ENCODE peak calls at places on chromosomes 12 and 14, in six cellular contexts. One of them, this sample, is unnamed.

GRCh38 chr12:124827588-124828184 is 36.0 kb downstream of the SCARB1 start:
- DNase-seq in BE2C: no peak
- DNase-seq in cardiac fibroblast: no peak
- DNase-seq in choroid plexus epithelial cell: no peak
- DNase-seq in stomach: no peak
- DNase-seq in sigmoid colon: no peak
- DNase-seq in this sample: no peak

GRCh38 chr14:35403085-35403396 is 1.5 kb downstream of the NFKBIA start:
- DNase-seq in BE2C: no peak
- DNase-seq in sigmoid colon: peak
- DNase-seq in choroid plexus epithelial cell: peak
- DNase-seq in cardiac fibroblast: peak
- DNase-seq in stomach: no peak
- DNase-seq in this sample: no peak

GRCh38 chr12:57296291-57296690 is 45.3 kb upstream of the STAC3 start:
- DNase-seq in sigmoid colon: no peak
- DNase-seq in cardiac fibroblast: no peak
- DNase-seq in choroid plexus epithelial cell: no peak
- DNase-seq in BE2C: no peak
- DNase-seq in stomach: no peak
- DNase-seq in this sample: no peak

GRCh38 chr12:109115758-109116610 is at the start of gene ACACB:
- DNase-seq in stomach: peak
- DNase-seq in cardiac fibroblast: no peak
- DNase-seq in choroid plexus epithelial cell: peak
- DNase-seq in sigmoid colon: peak
- DNase-seq in BE2C: peak
- DNase-seq in this sample: no peak

GRCh38 chr12:8562310-8562709 is 21.6 kb upstream of the CLEC4E start:
- DNase-seq in stomach: no peak
- DNase-seq in BE2C: peak
- DNase-seq in choroid plexus epithelial cell: no peak
- DNase-seq in sigmoid colon: no peak
- DNase-seq in cardiac fibroblast: no peak
- DNase-seq in this sample: no peak

GRCh38 chr12:105775351-105775750 is 363.4 kb downstream of the NUAK1 start:
- DNase-seq in stomach: no peak
- DNase-seq in sigmoid colon: no peak
- DNase-seq in cardiac fibroblast: peak
- DNase-seq in BE2C: no peak
- DNase-seq in choroid plexus epithelial cell: peak
- DNase-seq in this sample: no peak

GRCh38 chr12:67991158-67991557 is 1.9 kb downstream of the IFNG-AS1 start:
- DNase-seq in cardiac fibroblast: no peak
- DNase-seq in choroid plexus epithelial cell: no peak
- DNase-seq in sigmoid colon: no peak
- DNase-seq in stomach: no peak
- DNase-seq in BE2C: no peak
- DNase-seq in this sample: peak

GRCh38 chr12:44876554-44877275 is 600 bp upstream of the NELL2 start:
- DNase-seq in BE2C: peak
- DNase-seq in stomach: no peak
- DNase-seq in choroid plexus epithelial cell: peak
- DNase-seq in cardiac fibroblast: peak
- DNase-seq in sigmoid colon: no peak
- DNase-seq in this sample: peak

GRCh38 chr12:2834581-2835491 is at the start of gene NRIP2:
- DNase-seq in sigmoid colon: no peak
- DNase-seq in stomach: no peak
- DNase-seq in choroid plexus epithelial cell: peak
- DNase-seq in BE2C: peak
- DNase-seq in cardiac fibroblast: peak
- DNase-seq in this sample: peak

GRCh38 chr14:99321955-99322730 is 50.1 kb upstream of the BCL11B start:
- DNase-seq in cardiac fibroblast: no peak
- DNase-seq in BE2C: no peak
- DNase-seq in stomach: no peak
- DNase-seq in choroid plexus epithelial cell: no peak
- DNase-seq in sigmoid colon: no peak
- DNase-seq in this sample: no peak

GRCh38 chr14:99322731-99323599 is 51.0 kb upstream of the BCL11B start:
- DNase-seq in BE2C: no peak
- DNase-seq in stomach: no peak
- DNase-seq in sigmoid colon: no peak
- DNase-seq in choroid plexus epithelial cell: no peak
- DNase-seq in cardiac fibroblast: no peak
- DNase-seq in this sample: no peak

GRCh38 chr14:99324291-99324690 is 52.3 kb upstream of the BCL11B start:
- DNase-seq in BE2C: no peak
- DNase-seq in stomach: no peak
- DNase-seq in choroid plexus epithelial cell: no peak
- DNase-seq in cardiac fibroblast: no peak
- DNase-seq in sigmoid colon: no peak
- DNase-seq in this sample: no peak

GRCh38 chr14:99325016-99325415 is 53.0 kb upstream of the BCL11B start:
- DNase-seq in choroid plexus epithelial cell: no peak
- DNase-seq in sigmoid colon: no peak
- DNase-seq in BE2C: no peak
- DNase-seq in cardiac fibroblast: no peak
- DNase-seq in stomach: no peak
- DNase-seq in this sample: no peak

GRCh38 chr14:99323603-99324185 is 51.7 kb upstream of the BCL11B start:
- DNase-seq in choroid plexus epithelial cell: no peak
- DNase-seq in sigmoid colon: no peak
- DNase-seq in cardiac fibroblast: no peak
- DNase-seq in stomach: no peak
- DNase-seq in BE2C: no peak
- DNase-seq in this sample: no peak
- TF ChIP-seq CTCF in choroid plexus epithelial cell: no peak
- TF ChIP-seq CTCF in sigmoid colon: no peak
- TF ChIP-seq CTCF in cardiac fibroblast: no peak
- TF ChIP-seq CTCF in stomach: no peak
- TF ChIP-seq CTCF in BE2C: no peak
- TF ChIP-seq CTCF in this sample: no peak

GRCh38 chr14:61322799-61323290 is 1.5 kb downstream of the PRKCH start:
- DNase-seq in stomach: no peak
- DNase-seq in sigmoid colon: no peak
- DNase-seq in BE2C: no peak
- DNase-seq in cardiac fibroblast: peak
- DNase-seq in choroid plexus epithelial cell: peak
- DNase-seq in this sample: no peak

GRCh38 chr14:61320806-61321384 is 484 bp upstream of the PRKCH start:
- DNase-seq in cardiac fibroblast: no peak
- DNase-seq in BE2C: no peak
- DNase-seq in sigmoid colon: no peak
- DNase-seq in choroid plexus epithelial cell: no peak
- DNase-seq in stomach: no peak
- DNase-seq in this sample: no peak

GRCh38 chr14:61322011-61322798 is 826 bp downstream of the PRKCH start:
- DNase-seq in stomach: peak
- DNase-seq in cardiac fibroblast: no peak
- DNase-seq in choroid plexus epithelial cell: no peak
- DNase-seq in sigmoid colon: peak
- DNase-seq in BE2C: no peak
- DNase-seq in this sample: peak

GRCh38 chr14:61319706-61320105 is 1.7 kb upstream of the PRKCH start:
- DNase-seq in cardiac fibroblast: no peak
- DNase-seq in stomach: no peak
- DNase-seq in sigmoid colon: no peak
- DNase-seq in choroid plexus epithelial cell: no peak
- DNase-seq in BE2C: no peak
- DNase-seq in this sample: no peak

GRCh38 chr14:61321385-61322010 is at the start of gene PRKCH:
- DNase-seq in BE2C: no peak
- DNase-seq in stomach: peak
- DNase-seq in cardiac fibroblast: peak
- DNase-seq in sigmoid colon: peak
- DNase-seq in choroid plexus epithelial cell: peak
- DNase-seq in this sample: peak
- TF ChIP-seq CTCF in BE2C: no peak
- TF ChIP-seq CTCF in stomach: no peak
- TF ChIP-seq CTCF in cardiac fibroblast: peak
- TF ChIP-seq CTCF in sigmoid colon: no peak
- TF ChIP-seq CTCF in choroid plexus epithelial cell: peak
- TF ChIP-seq CTCF in this sample: no peak

GRCh38 chr12:5900533-5901255 is 44.4 kb downstream of the ANO2 start:
- DNase-seq in sigmoid colon: no peak
- DNase-seq in cardiac fibroblast: no peak
- DNase-seq in BE2C: no peak
- DNase-seq in choroid plexus epithelial cell: no peak
- DNase-seq in stomach: no peak
- DNase-seq in this sample: no peak

GRCh38 chr12:5902736-5903135 is 42.3 kb downstream of the ANO2 start:
- DNase-seq in choroid plexus epithelial cell: no peak
- DNase-seq in BE2C: no peak
- DNase-seq in cardiac fibroblast: no peak
- DNase-seq in sigmoid colon: no peak
- DNase-seq in stomach: no peak
- DNase-seq in this sample: no peak

GRCh38 chr12:5901416-5901815 is 43.6 kb downstream of the ANO2 start:
- DNase-seq in cardiac fibroblast: no peak
- DNase-seq in choroid plexus epithelial cell: no peak
- DNase-seq in sigmoid colon: no peak
- DNase-seq in BE2C: no peak
- DNase-seq in stomach: no peak
- DNase-seq in this sample: no peak

GRCh38 chr12:5904441-5904840 is 40.6 kb downstream of the ANO2 start:
- DNase-seq in cardiac fibroblast: no peak
- DNase-seq in choroid plexus epithelial cell: no peak
- DNase-seq in stomach: no peak
- DNase-seq in sigmoid colon: no peak
- DNase-seq in BE2C: no peak
- DNase-seq in this sample: no peak

GRCh38 chr12:5898874-5899273 is 46.2 kb downstream of the ANO2 start:
- DNase-seq in stomach: no peak
- DNase-seq in sigmoid colon: no peak
- DNase-seq in choroid plexus epithelial cell: no peak
- DNase-seq in BE2C: no peak
- DNase-seq in cardiac fibroblast: no peak
- DNase-seq in this sample: no peak
- TF ChIP-seq CTCF in stomach: no peak
- TF ChIP-seq CTCF in sigmoid colon: no peak
- TF ChIP-seq CTCF in choroid plexus epithelial cell: no peak
- TF ChIP-seq CTCF in BE2C: no peak
- TF ChIP-seq CTCF in cardiac fibroblast: no peak
- TF ChIP-seq CTCF in this sample: no peak

GRCh38 chr12:47705571-47706425 is at the start of gene RPAP3:
- DNase-seq in choroid plexus epithelial cell: peak
- DNase-seq in stomach: peak
- DNase-seq in sigmoid colon: peak
- DNase-seq in cardiac fibroblast: peak
- DNase-seq in BE2C: peak
- DNase-seq in this sample: peak
- TF ChIP-seq CTCF in choroid plexus epithelial cell: peak
- TF ChIP-seq CTCF in stomach: no peak
- TF ChIP-seq CTCF in sigmoid colon: peak
- TF ChIP-seq CTCF in cardiac fibroblast: peak
- TF ChIP-seq CTCF in BE2C: peak
- TF ChIP-seq CTCF in this sample: peak

GRCh38 chr14:69398053-69398817 is at the start of the genes ERH and SLC39A9:
- DNase-seq in stomach: peak
- DNase-seq in cardiac fibroblast: peak
- DNase-seq in sigmoid colon: peak
- DNase-seq in BE2C: peak
- DNase-seq in choroid plexus epithelial cell: peak
- DNase-seq in this sample: peak
- TF ChIP-seq CTCF in stomach: no peak
- TF ChIP-seq CTCF in cardiac fibroblast: no peak
- TF ChIP-seq CTCF in sigmoid colon: no peak
- TF ChIP-seq CTCF in BE2C: no peak
- TF ChIP-seq CTCF in choroid plexus epithelial cell: no peak
- TF ChIP-seq CTCF in this sample: no peak

DNA sequence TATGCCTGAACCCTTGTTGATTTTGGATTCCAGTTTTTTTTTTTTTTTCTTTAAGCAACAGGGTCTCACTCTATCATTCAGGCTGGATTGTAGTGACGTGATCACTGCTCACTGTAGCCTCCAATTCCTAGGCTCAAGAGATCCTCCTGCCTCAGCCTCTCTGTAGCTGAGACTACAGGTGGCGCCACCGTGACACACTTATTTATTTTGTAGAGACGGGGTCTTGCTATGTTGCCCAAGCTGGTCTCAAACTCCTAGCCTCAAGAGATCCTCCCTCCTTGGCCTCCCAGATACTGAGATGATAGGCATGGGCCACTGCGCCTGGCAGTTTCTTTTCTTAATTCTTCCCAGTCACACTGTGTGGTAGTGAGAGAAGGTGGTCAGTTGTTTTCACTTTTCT is 25.2 kb downstream of the ACADS start:
- DNase-seq in stomach: no peak
- DNase-seq in BE2C: no peak
- DNase-seq in choroid plexus epithelial cell: no peak
- DNase-seq in sigmoid colon: no peak
- DNase-seq in cardiac fibroblast: no peak
- DNase-seq in this sample: no peak
- TF ChIP-seq CTCF in stomach: no peak
- TF ChIP-seq CTCF in BE2C: no peak
- TF ChIP-seq CTCF in choroid plexus epithelial cell: no peak
- TF ChIP-seq CTCF in sigmoid colon: no peak
- TF ChIP-seq CTCF in cardiac fibroblast: no peak
- TF ChIP-seq CTCF in this sample: no peak

DNA sequence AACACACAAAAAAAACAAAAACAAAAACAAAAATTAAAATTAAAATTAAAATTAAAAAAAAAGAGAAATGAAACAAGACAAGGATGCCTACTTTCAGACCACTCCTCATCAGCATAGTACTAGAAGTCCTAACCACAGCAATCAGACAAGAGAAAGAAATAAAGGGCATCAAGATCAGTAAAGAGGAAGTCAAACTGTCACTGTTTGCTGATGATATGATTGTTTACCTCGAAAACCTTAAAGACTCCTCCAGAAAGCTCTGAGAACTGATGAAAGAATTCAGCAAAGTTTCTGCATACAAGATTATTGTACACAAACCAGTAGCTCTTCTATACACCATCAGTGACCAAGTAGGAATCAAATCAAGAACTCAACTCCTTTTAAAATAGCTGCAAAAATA is 29.2 kb downstream of the ALG10 start:
- DNase-seq in BE2C: no peak
- DNase-seq in choroid plexus epithelial cell: no peak
- DNase-seq in cardiac fibroblast: no peak
- DNase-seq in stomach: no peak
- DNase-seq in sigmoid colon: no peak
- DNase-seq in this sample: no peak
- TF ChIP-seq CTCF in BE2C: no peak
- TF ChIP-seq CTCF in choroid plexus epithelial cell: no peak
- TF ChIP-seq CTCF in cardiac fibroblast: no peak
- TF ChIP-seq CTCF in stomach: no peak
- TF ChIP-seq CTCF in sigmoid colon: no peak
- TF ChIP-seq CTCF in this sample: no peak